ENCODE peak calls at places on chromosomes 6 and 20, in ten cellular contexts. One of them, this sample, is unnamed.

GRCh38 chr6:53375851-53376250 is 27.1 kb upstream of the ELOVL5 start:
- DNase-seq in breast epithelium: no peak
- DNase-seq in bronchial epithelial cell: no peak
- DNase-seq in CD8-positive, alpha-beta T cell: no peak
- DNase-seq in OCI-LY7: no peak
- DNase-seq in tibial nerve: no peak
- DNase-seq in AG04449: no peak
- DNase-seq in Panc1: no peak
- DNase-seq in astrocyte: no peak
- DNase-seq in uterus: no peak
- DNase-seq in this sample: no peak

GRCh38 chr6:35554811-35555210 is 42.1 kb upstream of the TULP1 start:
- DNase-seq in breast epithelium: no peak
- DNase-seq in bronchial epithelial cell: no peak
- DNase-seq in CD8-positive, alpha-beta T cell: no peak
- DNase-seq in OCI-LY7: no peak
- DNase-seq in tibial nerve: no peak
- DNase-seq in AG04449: no peak
- DNase-seq in Panc1: no peak
- DNase-seq in astrocyte: no peak
- DNase-seq in uterus: no peak
- DNase-seq in this sample: no peak

GRCh38 chr6:30836957-30837356 is 47.4 kb upstream of the DDR1 start:
- DNase-seq in breast epithelium: no peak
- DNase-seq in bronchial epithelial cell: no peak
- DNase-seq in CD8-positive, alpha-beta T cell: no peak
- DNase-seq in OCI-LY7: no peak
- DNase-seq in tibial nerve: no peak
- DNase-seq in AG04449: no peak
- DNase-seq in Panc1: no peak
- DNase-seq in astrocyte: peak
- DNase-seq in uterus: no peak
- DNase-seq in this sample: no peak

GRCh38 chr6:40815731-40816130 is 223.3 kb downstream of the UNC5CL start:
- DNase-seq in breast epithelium: no peak
- DNase-seq in bronchial epithelial cell: no peak
- DNase-seq in CD8-positive, alpha-beta T cell: no peak
- DNase-seq in OCI-LY7: no peak
- DNase-seq in tibial nerve: no peak
- DNase-seq in AG04449: no peak
- DNase-seq in Panc1: no peak
- DNase-seq in astrocyte: no peak
- DNase-seq in uterus: no peak
- DNase-seq in this sample: no peak

GRCh38 chr6:133595076-133595868 is 293.6 kb upstream of the TCF21 start:
- DNase-seq in breast epithelium: no peak
- DNase-seq in bronchial epithelial cell: no peak
- DNase-seq in CD8-positive, alpha-beta T cell: no peak
- DNase-seq in OCI-LY7: no peak
- DNase-seq in tibial nerve: no peak
- DNase-seq in AG04449: no peak
- DNase-seq in Panc1: no peak
- DNase-seq in astrocyte: no peak
- DNase-seq in uterus: no peak
- DNase-seq in this sample: no peak

GRCh38 chr20:35828434-35828833 is 56.6 kb downstream of the PHF20 start:
- DNase-seq in breast epithelium: no peak
- DNase-seq in bronchial epithelial cell: no peak
- DNase-seq in CD8-positive, alpha-beta T cell: no peak
- DNase-seq in OCI-LY7: no peak
- DNase-seq in tibial nerve: no peak
- DNase-seq in AG04449: no peak
- DNase-seq in Panc1: no peak
- DNase-seq in astrocyte: no peak
- DNase-seq in uterus: no peak
- DNase-seq in this sample: no peak

GRCh38 chr20:49909499-49910339 is 5.6 kb downstream of the SPATA2 start:
- DNase-seq in breast epithelium: no peak
- DNase-seq in bronchial epithelial cell: no peak
- DNase-seq in CD8-positive, alpha-beta T cell: no peak
- DNase-seq in OCI-LY7: no peak
- DNase-seq in tibial nerve: no peak
- DNase-seq in AG04449: no peak
- DNase-seq in Panc1: no peak
- DNase-seq in astrocyte: no peak
- DNase-seq in uterus: no peak
- DNase-seq in this sample: no peak

GRCh38 chr20:43781215-43781614 is 54.4 kb upstream of the GTSF1L start:
- DNase-seq in breast epithelium: no peak
- DNase-seq in bronchial epithelial cell: no peak
- DNase-seq in CD8-positive, alpha-beta T cell: no peak
- DNase-seq in OCI-LY7: peak
- DNase-seq in tibial nerve: no peak
- DNase-seq in AG04449: no peak
- DNase-seq in Panc1: no peak
- DNase-seq in astrocyte: no peak
- DNase-seq in uterus: no peak
- DNase-seq in this sample: no peak

GRCh38 chr6:69489970-69490369 is 306.8 kb downstream of the LMBRD1 start:
- DNase-seq in breast epithelium: no peak
- DNase-seq in bronchial epithelial cell: no peak
- DNase-seq in CD8-positive, alpha-beta T cell: no peak
- DNase-seq in OCI-LY7: no peak
- DNase-seq in tibial nerve: no peak
- DNase-seq in AG04449: no peak
- DNase-seq in Panc1: no peak
- DNase-seq in astrocyte: no peak
- DNase-seq in uterus: no peak
- DNase-seq in this sample: no peak

GRCh38 chr6:168791916-168792315 is 350.9 kb downstream of the SMOC2 start:
- DNase-seq in breast epithelium: no peak
- DNase-seq in bronchial epithelial cell: no peak
- DNase-seq in CD8-positive, alpha-beta T cell: no peak
- DNase-seq in OCI-LY7: no peak
- DNase-seq in tibial nerve: no peak
- DNase-seq in AG04449: no peak
- DNase-seq in Panc1: no peak
- DNase-seq in astrocyte: no peak
- DNase-seq in uterus: no peak
- DNase-seq in this sample: no peak
- TF ChIP-seq CTCF in breast epithelium: no peak
- TF ChIP-seq CTCF in bronchial epithelial cell: no peak
- TF ChIP-seq CTCF in CD8-positive, alpha-beta T cell: no peak
- TF ChIP-seq CTCF in OCI-LY7: no peak
- TF ChIP-seq CTCF in tibial nerve: no peak
- TF ChIP-seq CTCF in AG04449: no peak
- TF ChIP-seq CTCF in Panc1: no peak
- TF ChIP-seq CTCF in astrocyte: no peak
- TF ChIP-seq CTCF in uterus: no peak
- TF ChIP-seq CTCF in this sample: no peak

GRCh38 chr20:64065062-64065972 is 2.3 kb downstream of the TCEA2 start:
- DNase-seq in breast epithelium: no peak
- DNase-seq in bronchial epithelial cell: no peak
- DNase-seq in CD8-positive, alpha-beta T cell: no peak
- DNase-seq in OCI-LY7: peak
- DNase-seq in tibial nerve: no peak
- DNase-seq in AG04449: no peak
- DNase-seq in Panc1: no peak
- DNase-seq in astrocyte: no peak
- DNase-seq in uterus: no peak
- DNase-seq in this sample: no peak

GRCh38 chr20:64063389-64064144 is 569 bp downstream of the TCEA2 start:
- DNase-seq in breast epithelium: peak
- DNase-seq in bronchial epithelial cell: no peak
- DNase-seq in CD8-positive, alpha-beta T cell: no peak
- DNase-seq in OCI-LY7: no peak
- DNase-seq in tibial nerve: no peak
- DNase-seq in AG04449: no peak
- DNase-seq in Panc1: no peak
- DNase-seq in astrocyte: no peak
- DNase-seq in uterus: no peak
- DNase-seq in this sample: no peak

GRCh38 chr20:64062276-64062595 is 762 bp upstream of the TCEA2 start:
- DNase-seq in breast epithelium: no peak
- DNase-seq in bronchial epithelial cell: no peak
- DNase-seq in CD8-positive, alpha-beta T cell: no peak
- DNase-seq in OCI-LY7: no peak
- DNase-seq in tibial nerve: no peak
- DNase-seq in AG04449: no peak
- DNase-seq in Panc1: no peak
- DNase-seq in astrocyte: no peak
- DNase-seq in uterus: no peak
- DNase-seq in this sample: no peak

GRCh38 chr20:64064145-64064698 is 1.2 kb downstream of the TCEA2 start:
- DNase-seq in breast epithelium: no peak
- DNase-seq in bronchial epithelial cell: peak
- DNase-seq in CD8-positive, alpha-beta T cell: no peak
- DNase-seq in OCI-LY7: no peak
- DNase-seq in tibial nerve: no peak
- DNase-seq in AG04449: no peak
- DNase-seq in Panc1: no peak
- DNase-seq in astrocyte: peak
- DNase-seq in uterus: no peak
- DNase-seq in this sample: no peak

DNA sequence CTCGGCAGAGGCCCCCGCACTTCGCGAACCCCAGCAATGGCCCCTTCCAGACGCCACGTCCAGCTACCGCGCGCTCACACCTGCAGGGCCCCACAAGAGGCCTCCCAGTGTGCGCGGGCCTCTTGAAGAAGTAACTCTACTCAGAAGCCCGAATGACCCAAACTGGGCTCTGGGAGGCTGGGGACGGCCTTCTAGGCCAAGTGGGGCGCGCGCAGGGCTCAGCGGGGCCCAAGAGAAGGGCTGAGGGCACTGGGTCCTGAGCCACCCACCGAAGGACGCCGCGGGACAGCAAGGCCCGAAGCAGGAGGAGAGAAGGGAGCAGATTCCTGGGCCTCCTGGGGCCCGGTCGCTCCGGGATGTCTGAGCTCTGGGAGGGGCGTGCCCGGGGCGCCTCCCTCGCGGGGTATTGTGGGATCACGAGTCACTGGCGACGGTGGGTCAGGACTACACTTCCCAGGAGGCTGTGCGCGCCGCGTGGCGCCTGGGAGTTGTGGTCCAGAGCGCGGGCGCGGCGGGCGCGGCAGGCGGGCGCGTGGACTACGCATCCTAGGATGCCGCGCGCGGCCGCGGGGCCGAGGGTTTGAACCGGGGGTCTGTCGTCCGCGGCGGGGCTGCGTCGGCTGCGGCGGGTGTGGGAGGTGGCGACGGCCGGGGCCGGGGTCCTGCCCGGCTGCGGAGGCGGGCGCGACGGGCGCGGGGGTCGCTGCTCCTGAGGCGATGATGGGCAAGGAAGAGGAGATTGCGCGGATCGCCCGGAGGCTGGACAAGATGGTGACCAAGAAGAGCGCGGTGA is at the start of gene TCEA2:
- DNase-seq in breast epithelium: peak
- DNase-seq in bronchial epithelial cell: peak
- DNase-seq in CD8-positive, alpha-beta T cell: peak
- DNase-seq in OCI-LY7: peak
- DNase-seq in tibial nerve: peak
- DNase-seq in AG04449: peak
- DNase-seq in Panc1: peak
- DNase-seq in astrocyte: peak
- DNase-seq in uterus: peak
- DNase-seq in this sample: peak
- TF ChIP-seq CTCF in breast epithelium: no peak
- TF ChIP-seq CTCF in bronchial epithelial cell: no peak
- TF ChIP-seq CTCF in CD8-positive, alpha-beta T cell: no peak
- TF ChIP-seq CTCF in OCI-LY7: no peak
- TF ChIP-seq CTCF in tibial nerve: no peak
- TF ChIP-seq CTCF in AG04449: no peak
- TF ChIP-seq CTCF in Panc1: no peak
- TF ChIP-seq CTCF in astrocyte: no peak
- TF ChIP-seq CTCF in uterus: peak
- TF ChIP-seq CTCF in this sample: no peak

DNA sequence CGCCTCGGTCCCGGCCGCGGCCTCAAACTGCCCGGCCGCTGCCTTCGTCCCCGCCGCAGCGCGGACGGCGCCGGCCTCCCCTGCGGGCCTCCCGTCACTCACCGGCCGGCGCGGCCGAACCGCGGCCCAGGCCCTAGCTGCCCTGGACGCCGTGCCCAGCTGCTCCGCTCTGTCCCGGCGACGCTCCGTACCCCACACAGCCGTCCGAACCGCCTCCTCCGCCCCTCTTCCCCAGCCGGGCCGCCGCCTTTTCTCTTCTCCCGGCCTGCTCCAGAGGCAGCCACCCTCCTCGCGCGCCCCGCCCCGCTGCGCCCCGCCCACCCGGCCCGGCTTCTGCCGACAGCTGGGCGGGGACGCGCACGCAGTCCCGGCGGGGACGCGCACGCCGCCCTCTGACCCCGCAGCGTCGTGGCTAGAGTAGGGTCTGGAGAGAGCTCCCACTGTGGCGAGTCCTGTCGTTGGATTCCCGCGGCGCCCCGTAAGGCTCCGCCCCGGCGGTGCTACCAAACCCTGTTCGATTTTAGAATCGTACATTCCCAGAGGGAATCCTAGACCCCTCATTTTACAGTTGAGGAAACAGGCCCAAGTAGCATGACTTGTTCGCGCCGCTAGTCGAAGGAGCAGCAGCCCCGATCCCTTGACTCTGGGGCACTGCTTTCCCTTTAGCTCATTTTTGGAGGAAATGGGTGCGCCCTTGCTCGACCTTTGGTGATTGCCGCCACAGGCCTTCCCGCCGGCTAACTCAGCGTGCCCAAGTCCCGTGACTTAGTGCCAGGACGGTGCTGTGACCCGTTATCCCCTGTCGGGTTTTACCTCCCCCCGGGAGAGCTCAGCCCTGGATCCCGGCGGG is at the start of gene FBXO30:
- DNase-seq in breast epithelium: peak
- DNase-seq in bronchial epithelial cell: peak
- DNase-seq in CD8-positive, alpha-beta T cell: peak
- DNase-seq in OCI-LY7: peak
- DNase-seq in tibial nerve: peak
- DNase-seq in AG04449: no peak
- DNase-seq in Panc1: peak
- DNase-seq in astrocyte: peak
- DNase-seq in uterus: peak
- DNase-seq in this sample: peak
- TF ChIP-seq CTCF in breast epithelium: peak
- TF ChIP-seq CTCF in bronchial epithelial cell: no peak
- TF ChIP-seq CTCF in CD8-positive, alpha-beta T cell: peak
- TF ChIP-seq CTCF in OCI-LY7: peak
- TF ChIP-seq CTCF in tibial nerve: no peak
- TF ChIP-seq CTCF in AG04449: peak
- TF ChIP-seq CTCF in Panc1: no peak
- TF ChIP-seq CTCF in astrocyte: no peak
- TF ChIP-seq CTCF in uterus: peak
- TF ChIP-seq CTCF in this sample: peak

DNA sequence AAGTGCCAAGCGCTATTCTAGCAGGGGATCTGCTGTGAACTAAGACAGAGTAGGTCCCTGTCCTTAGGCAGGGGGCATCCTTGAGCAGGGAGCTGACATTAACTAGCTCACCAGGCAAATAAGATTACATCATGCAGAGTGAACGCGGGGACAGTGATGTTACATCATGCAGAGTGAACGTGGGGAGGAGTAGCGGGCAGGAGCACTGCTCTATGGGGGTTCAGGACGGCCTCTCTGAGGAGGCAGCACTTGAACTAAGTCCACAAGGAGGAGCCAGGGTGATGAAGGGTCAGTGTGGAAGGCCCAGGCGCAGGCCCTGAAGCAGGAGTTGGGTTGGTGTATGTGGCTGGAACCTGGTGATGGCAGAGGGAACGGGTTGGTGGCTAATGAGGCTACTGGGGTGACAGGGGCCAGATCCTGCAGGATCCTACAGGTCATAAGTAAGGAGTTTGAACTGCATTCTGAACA is 38.7 kb downstream of the KAT14 start:
- DNase-seq in breast epithelium: no peak
- DNase-seq in bronchial epithelial cell: no peak
- DNase-seq in CD8-positive, alpha-beta T cell: no peak
- DNase-seq in OCI-LY7: no peak
- DNase-seq in tibial nerve: no peak
- DNase-seq in AG04449: no peak
- DNase-seq in Panc1: no peak
- DNase-seq in astrocyte: no peak
- DNase-seq in uterus: no peak
- DNase-seq in this sample: no peak
- TF ChIP-seq CTCF in breast epithelium: no peak
- TF ChIP-seq CTCF in bronchial epithelial cell: no peak
- TF ChIP-seq CTCF in CD8-positive, alpha-beta T cell: no peak
- TF ChIP-seq CTCF in OCI-LY7: no peak
- TF ChIP-seq CTCF in tibial nerve: no peak
- TF ChIP-seq CTCF in AG04449: no peak
- TF ChIP-seq CTCF in Panc1: no peak
- TF ChIP-seq CTCF in astrocyte: no peak
- TF ChIP-seq CTCF in uterus: no peak
- TF ChIP-seq CTCF in this sample: no peak